ENCODE peak calls at places on chromosomes 5 and 9, in ten cellular contexts. U is adrenal gland, G is body of pancreas, V is heart left ventricle, S is transverse colon, H is HCT116, B is H1, K is IMR-90, M is Peyer's patch, W is A549. J is an unnamed sample. For H3K4me1, the result is how much of the 10 kb centered on the place peaks cover.

GRCh38 chr9:118331622-118332045 is 627.4 kb downstream of the TLR4 start:
- DNase-seq in U (peak), G (no peak), V (peak), S (no peak), H (no peak), B (no peak), K (no peak), M (no peak), W (peak), J (no peak)

GRCh38 chr9:33840381-33840780 is 23.4 kb downstream of the UBE2R2 start:
- DNase-seq in U (no peak), G (no peak), V (no peak), S (no peak), H (no peak), B (no peak), K (peak), M (no peak), W (no peak), J (no peak)

GRCh38 chr9:5389109-5389732 is 48.5 kb downstream of the PLGRKT start:
- DNase-seq in U (no peak), G (no peak), V (no peak), S (no peak), H (no peak), B (no peak), K (peak), M (no peak), W (no peak), J (no peak)

GRCh38 chr9:109886617-109887016 is 106.6 kb downstream of the PALM2AKAP2 start:
- DNase-seq in U (no peak), G (no peak), V (no peak), S (no peak), H (no peak), B (no peak), K (no peak), M (no peak), W (no peak), J (no peak)

GRCh38 chr9:88313364-88314220 is 74.7 kb upstream of the SPIN1 start:
- DNase-seq in U (no peak), G (no peak), V (no peak), S (no peak), H (no peak), B (peak), K (no peak), M (no peak), W (no peak), J (no peak)

GRCh38 chr9:30732060-30732459 is 1652.4 kb upstream of the ACO1 start:
- DNase-seq in U (no peak), G (no peak), V (no peak), S (no peak), H (no peak), B (peak), K (no peak), M (no peak), W (no peak), J (no peak)

GRCh38 chr9:35842020-35842745 is 13.2 kb downstream of the TMEM8B start:
- DNase-seq in U (no peak), G (no peak), V (no peak), S (no peak), H (no peak), B (no peak), K (no peak), M (no peak), W (no peak), J (no peak)

GRCh38 chr5:142016576-142016975 is 3.7 kb upstream of the GNPDA1 start:
- DNase-seq in U (no peak), G (no peak), V (no peak), S (no peak), H (no peak), B (no peak), K (no peak), M (no peak), W (no peak), J (no peak)

GRCh38 chr5:127216143-127216542 is 74.5 kb upstream of the MEGF10 start:
- DNase-seq in U (no peak), G (no peak), V (no peak), S (no peak), H (no peak), B (no peak), K (no peak), M (no peak), W (no peak), J (no peak)

GRCh38 chr9:81145331-81145963 is 543.9 kb downstream of the TLE1 start:
- DNase-seq in U (no peak), G (no peak), V (no peak), S (no peak), H (no peak), B (no peak), K (peak), M (no peak), W (no peak), J (no peak)

GRCh38 chr5:38403407-38403806 is 145.0 kb downstream of the EGFLAM start:
- DNase-seq in U (no peak), G (no peak), V (no peak), S (no peak), H (no peak), B (no peak), K (peak), M (no peak), W (no peak), J (no peak)

GRCh38 chr9:134293031-134293521 is 33.2 kb upstream of the RXRA start:
- DNase-seq in U (no peak), G (no peak), V (no peak), S (no peak), H (no peak), B (no peak), K (no peak), M (no peak), W (no peak), J (no peak)

GRCh38 chr9:96565684-96566360 is 53.8 kb downstream of the CDC14B start:
- DNase-seq in U (no peak), G (no peak), V (no peak), S (peak), H (no peak), B (no peak), K (peak), M (no peak), W (peak), J (peak)

GRCh38 chr9:127661342-127661741 is 45.4 kb upstream of the CFAP157 start:
- DNase-seq in U (peak), G (no peak), V (no peak), S (peak), H (no peak), B (no peak), K (no peak), M (peak), W (no peak), J (no peak)

GRCh38 chr5:7762267-7762666 is 88.7 kb downstream of the CFAP90 start:
- DNase-seq in U (no peak), G (no peak), V (no peak), S (no peak), H (no peak), B (no peak), K (no peak), M (no peak), W (no peak), J (peak)
- TF ChIP-seq POLR2A in U (no peak), G (no peak), V (no peak), S (no peak), H (no peak), B (no peak), K (no peak), M (no peak), W (no peak), J (no peak)

GRCh38 chr5:35815089-35815936 is 41.4 kb upstream of the IL7R start:
- DNase-seq in U (no peak), G (no peak), V (no peak), S (no peak), H (peak), B (no peak), K (no peak), M (no peak), W (no peak), J (no peak)

GRCh38 chr5:35813456-35813855 is 43.2 kb upstream of the IL7R start:
- DNase-seq in U (no peak), G (no peak), V (no peak), S (no peak), H (no peak), B (no peak), K (peak), M (no peak), W (no peak), J (no peak)

GRCh38 chr5:35810561-35810960 is 46.1 kb upstream of the IL7R start:
- DNase-seq in U (no peak), G (no peak), V (no peak), S (no peak), H (no peak), B (no peak), K (no peak), M (no peak), W (no peak), J (no peak)

GRCh38 chr5:35816881-35817521 is 39.7 kb upstream of the IL7R start:
- DNase-seq in U (no peak), G (no peak), V (no peak), S (no peak), H (no peak), B (no peak), K (no peak), M (peak), W (no peak), J (no peak)

GRCh38 chr5:35811108-35811741 is 45.5 kb upstream of the IL7R start:
- DNase-seq in U (no peak), G (no peak), V (no peak), S (no peak), H (no peak), B (no peak), K (peak), M (peak), W (no peak), J (no peak)
- H3K4me1 ChIP-seq in U (under half), G (under half), V (under half), S (under half), H (under half), B (under half), K (under half), M (under half), W (under half), J (under half)

GRCh38 chr5:62488531-62488930 is 76.0 kb downstream of the IPO11 start:
- DNase-seq in U (no peak), G (no peak), V (no peak), S (no peak), H (no peak), B (no peak), K (no peak), M (no peak), W (no peak), J (no peak)
- TF ChIP-seq POLR2A in U (no peak), G (no peak), V (no peak), S (no peak), H (no peak), B (no peak), K (no peak), M (no peak), W (no peak), J (no peak)

DNA sequence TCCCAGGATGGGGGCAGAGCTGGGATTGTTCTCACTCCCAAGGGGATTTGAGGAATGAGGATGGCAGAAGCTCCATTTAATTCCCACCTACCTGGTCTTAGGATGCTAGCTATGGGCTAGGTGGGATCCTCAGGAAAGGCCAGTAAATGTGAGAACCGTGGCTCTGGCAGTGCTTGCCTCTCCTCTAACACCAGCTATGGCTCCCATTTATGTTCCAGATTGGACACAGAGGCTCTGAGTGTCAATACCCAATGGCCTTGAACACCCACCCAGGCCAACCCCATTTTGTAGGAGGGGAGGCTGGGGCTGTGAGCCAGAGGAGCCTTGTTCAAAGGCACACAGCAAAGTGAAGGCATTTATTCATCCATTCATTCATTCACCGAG is 10.2 kb upstream of the DAB2IP start:
- DNase-seq in U (no peak), G (no peak), V (no peak), S (no peak), H (no peak), B (no peak), K (no peak), M (no peak), W (no peak), J (no peak)
- H3K4me1 ChIP-seq in U (under half), G (half or more), V (under half), S (under half), H (under half), B (under half), K (under half), M (under half), W (under half), J (under half)

DNA sequence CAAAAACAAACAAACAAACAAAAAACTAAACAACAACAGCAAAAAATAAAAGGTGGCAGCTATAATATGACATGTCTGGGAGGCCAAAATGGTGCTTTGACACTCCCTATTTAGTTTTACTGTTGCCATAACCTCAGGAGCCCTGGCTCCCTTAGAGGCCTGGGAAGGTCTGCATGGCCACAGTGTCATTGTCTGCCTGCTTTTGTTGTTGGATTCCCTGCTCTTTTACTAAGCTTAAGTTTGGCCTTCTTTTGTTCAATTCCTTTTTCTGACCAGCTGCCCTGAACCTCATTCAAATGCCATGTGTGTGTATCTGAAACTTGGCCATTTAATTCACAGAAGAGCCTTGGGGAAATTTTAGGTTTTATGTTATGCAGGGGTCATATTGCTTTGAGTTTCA is 458.2 kb downstream of the TMEM232 start:
- DNase-seq in U (no peak), G (no peak), V (no peak), S (no peak), H (no peak), B (no peak), K (no peak), M (no peak), W (no peak), J (no peak)
- TF ChIP-seq POLR2A in U (no peak), G (no peak), V (no peak), S (no peak), H (no peak), B (no peak), K (no peak), M (no peak), W (no peak), J (no peak)

GRCh38 chr5:178111925-178112324 is 1.4 kb upstream of the N4BP3 start:
- DNase-seq in U (no peak), G (no peak), V (no peak), S (no peak), H (no peak), B (no peak), K (peak), M (no peak), W (no peak), J (no peak)
- H3K4me1 ChIP-seq in U (under half), G (under half), V (under half), S (under half), H (under half), B (under half), K (under half), M (under half), W (under half), J (under half)

GRCh38 chr5:91381774-91382492 is 1.2 kb downstream of the ARRDC3 start:
- DNase-seq in U (peak), G (peak), V (peak), S (peak), H (peak), B (no peak), K (peak), M (peak), W (peak), J (peak)

GRCh38 chr5:91378683-91379601 is 4.2 kb downstream of the ARRDC3 start:
- DNase-seq in U (no peak), G (no peak), V (no peak), S (no peak), H (no peak), B (no peak), K (no peak), M (no peak), W (no peak), J (no peak)

GRCh38 chr5:91379602-91380490 is 3.3 kb downstream of the ARRDC3 start:
- DNase-seq in U (peak), G (peak), V (peak), S (peak), H (peak), B (peak), K (peak), M (peak), W (peak), J (peak)

GRCh38 chr5:91381134-91381773 is 1.9 kb downstream of the ARRDC3 start:
- DNase-seq in U (no peak), G (no peak), V (no peak), S (no peak), H (no peak), B (no peak), K (no peak), M (no peak), W (no peak), J (no peak)

DNA sequence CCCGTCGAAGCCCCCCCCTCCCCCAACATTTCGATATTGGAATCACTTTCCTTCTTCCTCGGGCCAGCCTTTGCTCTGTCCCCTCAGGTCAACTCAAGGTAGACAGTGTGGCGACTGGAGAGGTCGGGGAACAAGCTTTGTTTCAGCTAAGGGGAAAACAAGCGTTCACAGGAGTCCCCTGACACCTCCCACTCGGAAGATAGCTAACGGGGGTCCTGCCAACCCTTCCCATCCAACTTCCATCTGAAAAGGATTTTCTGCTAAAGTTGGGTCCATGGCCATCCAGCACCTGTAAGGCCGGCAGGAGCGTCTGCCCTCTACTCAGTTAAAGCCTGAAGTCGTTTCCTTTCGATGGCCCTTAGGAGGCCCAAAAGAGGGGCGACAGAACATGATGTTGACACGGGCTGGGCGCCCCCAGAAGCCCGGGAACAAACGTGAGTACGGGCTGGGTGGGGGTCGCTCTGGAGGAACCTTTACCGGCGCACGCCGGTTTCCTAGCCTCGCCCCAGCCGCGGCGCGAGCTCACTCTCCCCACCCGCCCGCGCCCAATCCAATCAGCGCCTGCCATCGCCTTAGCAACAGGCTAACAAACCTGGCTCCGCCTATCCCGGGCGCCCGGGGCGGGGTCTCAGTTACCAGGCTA is 2.5 kb downstream of the ARRDC3 start:
- DNase-seq in U (peak), G (peak), V (peak), S (peak), H (peak), B (peak), K (peak), M (peak), W (peak), J (peak)
- TF ChIP-seq POLR2A in U (no peak), G (peak), V (peak), S (peak), H (no peak), B (peak), K (peak), M (peak), W (no peak), J (peak)

DNA sequence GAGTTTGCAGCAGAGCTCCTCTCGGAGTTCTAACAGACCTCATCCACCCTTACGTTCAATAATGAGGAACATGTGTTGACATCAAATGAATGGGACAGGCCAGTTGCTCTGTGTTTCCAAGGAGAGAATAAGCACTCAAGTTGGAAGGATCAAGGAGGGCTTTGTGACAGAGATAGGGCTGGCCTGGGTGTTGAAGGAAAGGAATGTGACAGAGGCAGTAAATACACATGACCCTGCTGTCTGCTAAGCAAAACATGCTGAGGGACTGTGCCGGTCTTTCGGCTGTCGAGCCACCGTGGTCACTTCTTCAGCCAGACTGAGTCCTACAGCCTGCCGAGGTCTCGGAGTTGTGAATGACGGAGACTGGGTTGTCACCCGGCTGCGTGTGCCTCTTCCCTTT is 48.3 kb downstream of the GPR107 start:
- DNase-seq in U (no peak), G (no peak), V (no peak), S (no peak), H (no peak), B (no peak), K (no peak), M (no peak), W (no peak), J (no peak)
- H3K4me1 ChIP-seq in U (under half), G (under half), V (under half), S (under half), H (under half), B (under half), K (under half), M (under half), W (under half), J (under half)